ENCODE peak calls at places on chromosomes 1 and 21, in nine cellular contexts. One of them, this sample, is unnamed.

GRCh38 chr1:235781807-235782206 is 84.9 kb downstream of the LYST start:
- DNase-seq in KBM-7: no peak
- DNase-seq in activated CD4-positive, alpha-beta T cell treated with anti-CD3 and anti-CD28 coated beads, Interleukin-2, amount 50 U/mL, for 24 hours: no peak
- DNase-seq in EH: peak; percentile 66
- DNase-seq in EL: no peak
- DNase-seq in NCI-H1092: no peak
- DNase-seq in ovary: no peak
- DNase-seq in cardiac muscle cell: peak; percentile 7
- DNase-seq in NCI-H345: no peak
- DNase-seq in this sample: no peak

GRCh38 chr1:20495661-20496060 is 9.7 kb upstream of the CAMK2N1 start:
- DNase-seq in KBM-7: no peak
- DNase-seq in activated CD4-positive, alpha-beta T cell treated with anti-CD3 and anti-CD28 coated beads, Interleukin-2, amount 50 U/mL, for 24 hours: no peak
- DNase-seq in EH: no peak
- DNase-seq in EL: no peak
- DNase-seq in NCI-H1092: no peak
- DNase-seq in ovary: no peak
- DNase-seq in cardiac muscle cell: no peak
- DNase-seq in NCI-H345: no peak
- DNase-seq in this sample: no peak

GRCh38 chr1:21293537-21294265 is 3.4 kb upstream of the ECE1 start:
- DNase-seq in KBM-7: no peak
- DNase-seq in activated CD4-positive, alpha-beta T cell treated with anti-CD3 and anti-CD28 coated beads, Interleukin-2, amount 50 U/mL, for 24 hours: peak; percentile 52
- DNase-seq in EH: no peak
- DNase-seq in EL: no peak
- DNase-seq in NCI-H1092: no peak
- DNase-seq in ovary: no peak
- DNase-seq in cardiac muscle cell: no peak
- DNase-seq in NCI-H345: no peak
- DNase-seq in this sample: no peak

GRCh38 chr1:177255411-177255810 is 84.7 kb downstream of the BRINP2 start:
- DNase-seq in KBM-7: no peak
- DNase-seq in activated CD4-positive, alpha-beta T cell treated with anti-CD3 and anti-CD28 coated beads, Interleukin-2, amount 50 U/mL, for 24 hours: no peak
- DNase-seq in EH: peak; percentile 7
- DNase-seq in EL: no peak
- DNase-seq in NCI-H1092: no peak
- DNase-seq in ovary: no peak
- DNase-seq in cardiac muscle cell: no peak
- DNase-seq in NCI-H345: peak; percentile 48
- DNase-seq in this sample: no peak

GRCh38 chr1:228375578-228376261 is 30.9 kb downstream of the TRIM11 start:
- DNase-seq in KBM-7: no peak
- DNase-seq in activated CD4-positive, alpha-beta T cell treated with anti-CD3 and anti-CD28 coated beads, Interleukin-2, amount 50 U/mL, for 24 hours: no peak
- DNase-seq in EH: no peak
- DNase-seq in EL: no peak
- DNase-seq in NCI-H1092: no peak
- DNase-seq in ovary: no peak
- DNase-seq in cardiac muscle cell: no peak
- DNase-seq in NCI-H345: no peak
- DNase-seq in this sample: no peak

GRCh38 chr1:204844326-204844725 is 26.3 kb upstream of the NFASC start:
- DNase-seq in KBM-7: no peak
- DNase-seq in activated CD4-positive, alpha-beta T cell treated with anti-CD3 and anti-CD28 coated beads, Interleukin-2, amount 50 U/mL, for 24 hours: no peak
- DNase-seq in EH: no peak
- DNase-seq in EL: no peak
- DNase-seq in NCI-H1092: no peak
- DNase-seq in ovary: no peak
- DNase-seq in cardiac muscle cell: no peak
- DNase-seq in NCI-H345: no peak
- DNase-seq in this sample: no peak

GRCh38 chr21:31731112-31731801 is 661 bp downstream of the SCAF4 start:
- DNase-seq in KBM-7: no peak
- DNase-seq in activated CD4-positive, alpha-beta T cell treated with anti-CD3 and anti-CD28 coated beads, Interleukin-2, amount 50 U/mL, for 24 hours: peak; percentile 32
- DNase-seq in EH: peak; percentile 54
- DNase-seq in EL: peak; percentile 39
- DNase-seq in NCI-H1092: no peak
- DNase-seq in ovary: peak; percentile 57
- DNase-seq in cardiac muscle cell: peak; percentile 44
- DNase-seq in NCI-H345: peak; percentile 41
- DNase-seq in this sample: peak; percentile 58

GRCh38 chr1:45008076-45008475 is 3.0 kb downstream of the HECTD3 start:
- DNase-seq in KBM-7: no peak
- DNase-seq in activated CD4-positive, alpha-beta T cell treated with anti-CD3 and anti-CD28 coated beads, Interleukin-2, amount 50 U/mL, for 24 hours: no peak
- DNase-seq in EH: no peak
- DNase-seq in EL: no peak
- DNase-seq in NCI-H1092: no peak
- DNase-seq in ovary: no peak
- DNase-seq in cardiac muscle cell: no peak
- DNase-seq in NCI-H345: no peak
- DNase-seq in this sample: no peak

GRCh38 chr1:207428783-207429182 is 25.3 kb upstream of the CR2 start:
- DNase-seq in KBM-7: no peak
- DNase-seq in activated CD4-positive, alpha-beta T cell treated with anti-CD3 and anti-CD28 coated beads, Interleukin-2, amount 50 U/mL, for 24 hours: no peak
- DNase-seq in EH: no peak
- DNase-seq in EL: no peak
- DNase-seq in NCI-H1092: no peak
- DNase-seq in ovary: no peak
- DNase-seq in cardiac muscle cell: no peak
- DNase-seq in NCI-H345: no peak
- DNase-seq in this sample: no peak

GRCh38 chr1:189350983-189351616 is 1126.6 kb downstream of the BRINP3 start:
- DNase-seq in KBM-7: no peak
- DNase-seq in activated CD4-positive, alpha-beta T cell treated with anti-CD3 and anti-CD28 coated beads, Interleukin-2, amount 50 U/mL, for 24 hours: no peak
- DNase-seq in EH: no peak
- DNase-seq in EL: no peak
- DNase-seq in NCI-H1092: no peak
- DNase-seq in ovary: no peak
- DNase-seq in cardiac muscle cell: no peak
- DNase-seq in NCI-H345: no peak
- DNase-seq in this sample: no peak

GRCh38 chr1:151915066-151915686 is 5.9 kb upstream of the THEM4 start:
- DNase-seq in KBM-7: no peak
- DNase-seq in activated CD4-positive, alpha-beta T cell treated with anti-CD3 and anti-CD28 coated beads, Interleukin-2, amount 50 U/mL, for 24 hours: no peak
- DNase-seq in EH: no peak
- DNase-seq in EL: no peak
- DNase-seq in NCI-H1092: no peak
- DNase-seq in ovary: no peak
- DNase-seq in cardiac muscle cell: no peak
- DNase-seq in NCI-H345: no peak
- DNase-seq in this sample: no peak

GRCh38 chr1:1033009-1033587 is 13.2 kb downstream of the AGRN start:
- DNase-seq in KBM-7: peak; percentile 95
- DNase-seq in activated CD4-positive, alpha-beta T cell treated with anti-CD3 and anti-CD28 coated beads, Interleukin-2, amount 50 U/mL, for 24 hours: peak; percentile 81
- DNase-seq in EH: peak; percentile 74
- DNase-seq in EL: peak; percentile 42
- DNase-seq in NCI-H1092: peak; percentile 69
- DNase-seq in ovary: peak; percentile 74
- DNase-seq in cardiac muscle cell: peak; percentile 79
- DNase-seq in NCI-H345: peak; percentile 94
- DNase-seq in this sample: peak; percentile 90

GRCh38 chr1:101769520-101769919 is 227.2 kb downstream of the OLFM3 start:
- DNase-seq in KBM-7: peak; percentile 15
- DNase-seq in activated CD4-positive, alpha-beta T cell treated with anti-CD3 and anti-CD28 coated beads, Interleukin-2, amount 50 U/mL, for 24 hours: no peak
- DNase-seq in EH: no peak
- DNase-seq in EL: peak; percentile 8
- DNase-seq in NCI-H1092: no peak
- DNase-seq in ovary: no peak
- DNase-seq in cardiac muscle cell: peak; percentile 12
- DNase-seq in NCI-H345: peak; percentile 3
- DNase-seq in this sample: no peak

GRCh38 chr1:109529895-109530456 is 9.7 kb upstream of the GPR61 start:
- DNase-seq in KBM-7: no peak
- DNase-seq in activated CD4-positive, alpha-beta T cell treated with anti-CD3 and anti-CD28 coated beads, Interleukin-2, amount 50 U/mL, for 24 hours: no peak
- DNase-seq in EH: peak; percentile 53
- DNase-seq in EL: peak; percentile 28
- DNase-seq in NCI-H1092: peak; percentile 61
- DNase-seq in ovary: no peak
- DNase-seq in cardiac muscle cell: no peak
- DNase-seq in NCI-H345: no peak
- DNase-seq in this sample: no peak

GRCh38 chr1:214187152-214187900 is 93.6 kb upstream of the SMYD2 start:
- DNase-seq in KBM-7: no peak
- DNase-seq in activated CD4-positive, alpha-beta T cell treated with anti-CD3 and anti-CD28 coated beads, Interleukin-2, amount 50 U/mL, for 24 hours: no peak
- DNase-seq in EH: peak; percentile 1
- DNase-seq in EL: no peak
- DNase-seq in NCI-H1092: peak; percentile 44
- DNase-seq in ovary: no peak
- DNase-seq in cardiac muscle cell: peak; percentile 3
- DNase-seq in NCI-H345: no peak
- DNase-seq in this sample: no peak

GRCh38 chr1:44608141-44608540 is 66.1 kb downstream of the TMEM53 start:
- DNase-seq in KBM-7: peak; percentile 11
- DNase-seq in activated CD4-positive, alpha-beta T cell treated with anti-CD3 and anti-CD28 coated beads, Interleukin-2, amount 50 U/mL, for 24 hours: no peak
- DNase-seq in EH: no peak
- DNase-seq in EL: no peak
- DNase-seq in NCI-H1092: no peak
- DNase-seq in ovary: no peak
- DNase-seq in cardiac muscle cell: no peak
- DNase-seq in NCI-H345: no peak
- DNase-seq in this sample: no peak

GRCh38 chr1:218852541-218852940 is 321.1 kb upstream of the LYPLAL1 start:
- DNase-seq in KBM-7: no peak
- DNase-seq in activated CD4-positive, alpha-beta T cell treated with anti-CD3 and anti-CD28 coated beads, Interleukin-2, amount 50 U/mL, for 24 hours: no peak
- DNase-seq in EH: no peak
- DNase-seq in EL: no peak
- DNase-seq in NCI-H1092: no peak
- DNase-seq in ovary: no peak
- DNase-seq in cardiac muscle cell: no peak
- DNase-seq in NCI-H345: no peak
- DNase-seq in this sample: no peak

GRCh38 chr1:16015960-16016901 is 1.6 kb downstream of the HSPB7 start:
- DNase-seq in KBM-7: no peak
- DNase-seq in activated CD4-positive, alpha-beta T cell treated with anti-CD3 and anti-CD28 coated beads, Interleukin-2, amount 50 U/mL, for 24 hours: no peak
- DNase-seq in EH: no peak
- DNase-seq in EL: no peak
- DNase-seq in NCI-H1092: no peak
- DNase-seq in ovary: peak; percentile 57
- DNase-seq in cardiac muscle cell: no peak
- DNase-seq in NCI-H345: no peak
- DNase-seq in this sample: no peak

GRCh38 chr1:195804547-195804946 is 803.7 kb downstream of the KCNT2 start:
- DNase-seq in KBM-7: no peak
- DNase-seq in activated CD4-positive, alpha-beta T cell treated with anti-CD3 and anti-CD28 coated beads, Interleukin-2, amount 50 U/mL, for 24 hours: no peak
- DNase-seq in EH: peak; percentile 6
- DNase-seq in EL: no peak
- DNase-seq in NCI-H1092: no peak
- DNase-seq in ovary: no peak
- DNase-seq in cardiac muscle cell: no peak
- DNase-seq in NCI-H345: no peak
- DNase-seq in this sample: no peak

GRCh38 chr1:236534164-236534651 is 10.4 kb downstream of the LGALS8 start:
- DNase-seq in KBM-7: no peak
- DNase-seq in activated CD4-positive, alpha-beta T cell treated with anti-CD3 and anti-CD28 coated beads, Interleukin-2, amount 50 U/mL, for 24 hours: no peak
- DNase-seq in EH: peak; percentile 77
- DNase-seq in EL: peak; percentile 75
- DNase-seq in NCI-H1092: no peak
- DNase-seq in ovary: no peak
- DNase-seq in cardiac muscle cell: peak; percentile 44
- DNase-seq in NCI-H345: no peak
- DNase-seq in this sample: no peak

GRCh38 chr1:41492341-41492848 is 7.9 kb upstream of the EDN2 start:
- DNase-seq in KBM-7: peak; percentile 63
- DNase-seq in activated CD4-positive, alpha-beta T cell treated with anti-CD3 and anti-CD28 coated beads, Interleukin-2, amount 50 U/mL, for 24 hours: no peak
- DNase-seq in EH: no peak
- DNase-seq in EL: no peak
- DNase-seq in NCI-H1092: no peak
- DNase-seq in ovary: no peak
- DNase-seq in cardiac muscle cell: no peak
- DNase-seq in NCI-H345: no peak
- DNase-seq in this sample: peak; percentile 41

This sample was measured in testis.